ENCODE peak calls at places on chromosomes 6 and 20, in five cellular contexts. Q is AG04450, M is brain microvascular endothelial cell, S is K562, Y is activated gamma-delta T cell treated with Interleukin-2 at 50 U/mL for 16 hours. Z is an unnamed sample.

GRCh38 chr20:8132015-8132631 is at the start of gene PLCB1:
- DNase-seq in S (peak; percentile 16), Q (peak; percentile 66), M (peak; percentile 73), Y (peak; percentile 81), Z (peak; percentile 48)

GRCh38 chr6:112148103-112148502 is 60.7 kb downstream of the FAM229B start:
- DNase-seq in S (no peak), M (no peak), Y (no peak), Q (no peak), Z (no peak)

GRCh38 chr20:62285722-62286121 is 17.1 kb upstream of the ADRM1 start:
- DNase-seq in S (no peak), Y (no peak), Q (no peak), M (no peak), Z (no peak)

GRCh38 chr6:76706566-76706965 is 634.1 kb upstream of the IMPG1 start:
- DNase-seq in Q (no peak), Y (no peak), M (no peak), S (no peak), Z (no peak)

GRCh38 chr6:159233365-159234101 is 64.3 kb downstream of the FNDC1 start:
- DNase-seq in M (no peak), S (no peak), Q (no peak), Y (no peak), Z (no peak)

GRCh38 chr20:47780990-47781389 is 4.3 kb downstream of the SULF2 start:
- DNase-seq in Q (no peak), Y (no peak), M (no peak), S (no peak), Z (no peak)

GRCh38 chr20:25273046-25273445 is 25.2 kb downstream of the PYGB start:
- DNase-seq in S (no peak), Q (no peak), Y (peak; percentile 1), M (no peak), Z (no peak)

GRCh38 chr6:71478834-71479541 is 190.4 kb downstream of the OGFRL1 start:
- DNase-seq in M (peak; percentile 79), Y (no peak), Q (peak; percentile 74), S (no peak), Z (peak; percentile 86)

GRCh38 chr6:80517525-80517924 is 411.1 kb downstream of the BCKDHB start:
- DNase-seq in M (no peak), S (no peak), Y (no peak), Q (no peak), Z (no peak)

GRCh38 chr6:168865-169455 is 123.3 kb upstream of the DUSP22 start:
- DNase-seq in S (peak; percentile 44), Y (no peak), Q (no peak), M (no peak), Z (peak; percentile 4)

GRCh38 chr6:42030585-42031506 is 19.5 kb upstream of the TAF8 start:
- DNase-seq in Q (no peak), Y (no peak), S (peak; percentile 87), M (peak; percentile 33), Z (peak; percentile 75)

GRCh38 chr6:80472276-80472675 is 365.8 kb downstream of the BCKDHB start:
- DNase-seq in S (no peak), M (no peak), Q (no peak), Y (no peak), Z (no peak)

GRCh38 chr6:127907960-127908640 is 7.2 kb upstream of the THEMIS start:
- DNase-seq in M (no peak), Q (no peak), Y (no peak), S (no peak), Z (no peak)

GRCh38 chr20:40648505-40649072 is 40.4 kb downstream of the MAFB start:
- DNase-seq in S (no peak), Q (no peak), Y (no peak), M (no peak), Z (no peak)

GRCh38 chr20:46979603-46980241 is 85.1 kb downstream of the EYA2 start:
- DNase-seq in Y (no peak), M (no peak), Q (no peak), S (no peak), Z (no peak)

GRCh38 chr6:12490376-12490903 is 200.3 kb downstream of the EDN1 start:
- DNase-seq in Y (no peak), M (no peak), S (no peak), Q (no peak), Z (no peak)

GRCh38 chr6:113120577-113121285 is 736.4 kb upstream of the MARCKS start:
- DNase-seq in M (peak; percentile 99), Y (no peak), Q (no peak), S (no peak), Z (peak; percentile 89)

GRCh38 chr6:126531840-126532239 is 191.9 kb downstream of the CENPW start:
- DNase-seq in Y (no peak), M (no peak), S (no peak), Q (no peak), Z (no peak)

GRCh38 chr6:149169761-149170359 is 147.7 kb upstream of the TAB2 start:
- DNase-seq in M (no peak), Q (no peak), S (no peak), Y (no peak), Z (no peak)

GRCh38 chr6:75368151-75368779 is 83.7 kb upstream of the TMEM30A start:
- DNase-seq in S (no peak), Q (no peak), M (no peak), Y (no peak), Z (no peak)

GRCh38 chr6:160391419-160392116 is 43.4 kb downstream of the SLC22A3 start:
- DNase-seq in Q (no peak), M (peak; percentile 79), Y (no peak), S (no peak), Z (no peak)

GRCh38 chr20:24587384-24588046 is 118.1 kb downstream of the SYNDIG1 start:
- DNase-seq in M (no peak), Q (no peak), S (no peak), Y (no peak), Z (no peak)

GRCh38 chr6:63268574-63268973 is 51.2 kb downstream of the LGSN start:
- DNase-seq in M (no peak), Y (no peak), S (no peak), Q (no peak), Z (no peak)

GRCh38 chr6:84508981-84509380 is 255.4 kb downstream of the TBX18 start:
- DNase-seq in Y (no peak), M (peak; percentile 74), Q (no peak), S (no peak), Z (no peak)

Z was measured in skeletal muscle cell.